ENCODE peak calls at places on chromosomes 6 and 20, in six cellular contexts. One of them, this sample, is unnamed.

GRCh38 chr6:154247119-154247814 is 109.3 kb downstream of the IPCEF1 start:
- DNase-seq in gastrocnemius medialis: no peak
- DNase-seq in IMR-90: no peak
- DNase-seq in neural progenitor cell: peak
- DNase-seq in psoas muscle: no peak
- DNase-seq in esophagus muscularis mucosa: no peak
- DNase-seq in this sample: no peak

GRCh38 chr20:62305765-62306431 is 3.1 kb downstream of the ADRM1 start:
- DNase-seq in neural progenitor cell: no peak
- DNase-seq in IMR-90: no peak
- DNase-seq in esophagus muscularis mucosa: no peak
- DNase-seq in psoas muscle: no peak
- DNase-seq in gastrocnemius medialis: no peak
- DNase-seq in this sample: no peak

GRCh38 chr6:878179-878578 is 185.2 kb upstream of the EXOC2 start:
- DNase-seq in IMR-90: no peak
- DNase-seq in psoas muscle: no peak
- DNase-seq in neural progenitor cell: no peak
- DNase-seq in gastrocnemius medialis: no peak
- DNase-seq in esophagus muscularis mucosa: no peak
- DNase-seq in this sample: no peak

GRCh38 chr20:63023836-63024571 is 17.2 kb upstream of the BHLHE23 start:
- DNase-seq in IMR-90: no peak
- DNase-seq in gastrocnemius medialis: no peak
- DNase-seq in psoas muscle: no peak
- DNase-seq in esophagus muscularis mucosa: no peak
- DNase-seq in neural progenitor cell: no peak
- DNase-seq in this sample: no peak

GRCh38 chr20:62065669-62066338 is at the start of gene TAF4:
- DNase-seq in psoas muscle: peak
- DNase-seq in neural progenitor cell: peak
- DNase-seq in esophagus muscularis mucosa: no peak
- DNase-seq in gastrocnemius medialis: peak
- DNase-seq in IMR-90: peak
- DNase-seq in this sample: peak

GRCh38 chr6:90184334-90185298 is 112.0 kb downstream of the BACH2 start:
- DNase-seq in gastrocnemius medialis: no peak
- DNase-seq in esophagus muscularis mucosa: no peak
- DNase-seq in IMR-90: peak
- DNase-seq in neural progenitor cell: no peak
- DNase-seq in psoas muscle: no peak
- DNase-seq in this sample: no peak

GRCh38 chr20:32524871-32525501 is 60.1 kb downstream of the NOL4L start:
- DNase-seq in neural progenitor cell: no peak
- DNase-seq in psoas muscle: peak
- DNase-seq in esophagus muscularis mucosa: no peak
- DNase-seq in IMR-90: no peak
- DNase-seq in gastrocnemius medialis: peak
- DNase-seq in this sample: peak

GRCh38 chr6:3867616-3868502 is 18.7 kb downstream of the FAM50B start:
- DNase-seq in neural progenitor cell: no peak
- DNase-seq in gastrocnemius medialis: no peak
- DNase-seq in esophagus muscularis mucosa: no peak
- DNase-seq in psoas muscle: no peak
- DNase-seq in IMR-90: peak
- DNase-seq in this sample: no peak

GRCh38 chr6:96725276-96725675 is 112.0 kb downstream of the GPR63 start:
- DNase-seq in esophagus muscularis mucosa: no peak
- DNase-seq in IMR-90: no peak
- DNase-seq in neural progenitor cell: no peak
- DNase-seq in psoas muscle: no peak
- DNase-seq in gastrocnemius medialis: no peak
- DNase-seq in this sample: no peak

GRCh38 chr20:23225407-23226060 is 125.1 kb upstream of the NXT1 start:
- DNase-seq in psoas muscle: peak
- DNase-seq in esophagus muscularis mucosa: peak
- DNase-seq in neural progenitor cell: no peak
- DNase-seq in gastrocnemius medialis: peak
- DNase-seq in IMR-90: peak
- DNase-seq in this sample: peak

GRCh38 chr6:3721810-3722209 is 29.7 kb downstream of the PXDC1 start:
- DNase-seq in gastrocnemius medialis: no peak
- DNase-seq in IMR-90: no peak
- DNase-seq in psoas muscle: no peak
- DNase-seq in esophagus muscularis mucosa: no peak
- DNase-seq in neural progenitor cell: no peak
- DNase-seq in this sample: no peak

GRCh38 chr6:1552296-1552761 is 57.4 kb upstream of the FOXC1 start:
- DNase-seq in IMR-90: peak
- DNase-seq in gastrocnemius medialis: peak
- DNase-seq in neural progenitor cell: peak
- DNase-seq in psoas muscle: no peak
- DNase-seq in esophagus muscularis mucosa: no peak
- DNase-seq in this sample: no peak

GRCh38 chr20:12605751-12606150 is 403.0 kb upstream of the SPTLC3 start:
- DNase-seq in psoas muscle: no peak
- DNase-seq in neural progenitor cell: no peak
- DNase-seq in esophagus muscularis mucosa: no peak
- DNase-seq in gastrocnemius medialis: no peak
- DNase-seq in IMR-90: no peak
- DNase-seq in this sample: no peak

GRCh38 chr20:58461899-58462298 is 53.3 kb downstream of the APCDD1L start:
- DNase-seq in esophagus muscularis mucosa: no peak
- DNase-seq in psoas muscle: no peak
- DNase-seq in gastrocnemius medialis: no peak
- DNase-seq in neural progenitor cell: no peak
- DNase-seq in IMR-90: no peak
- DNase-seq in this sample: no peak

GRCh38 chr6:41984623-41985022 is 43.0 kb upstream of the CCND3 start:
- DNase-seq in IMR-90: no peak
- DNase-seq in neural progenitor cell: no peak
- DNase-seq in esophagus muscularis mucosa: no peak
- DNase-seq in gastrocnemius medialis: no peak
- DNase-seq in psoas muscle: no peak
- DNase-seq in this sample: no peak

DNA sequence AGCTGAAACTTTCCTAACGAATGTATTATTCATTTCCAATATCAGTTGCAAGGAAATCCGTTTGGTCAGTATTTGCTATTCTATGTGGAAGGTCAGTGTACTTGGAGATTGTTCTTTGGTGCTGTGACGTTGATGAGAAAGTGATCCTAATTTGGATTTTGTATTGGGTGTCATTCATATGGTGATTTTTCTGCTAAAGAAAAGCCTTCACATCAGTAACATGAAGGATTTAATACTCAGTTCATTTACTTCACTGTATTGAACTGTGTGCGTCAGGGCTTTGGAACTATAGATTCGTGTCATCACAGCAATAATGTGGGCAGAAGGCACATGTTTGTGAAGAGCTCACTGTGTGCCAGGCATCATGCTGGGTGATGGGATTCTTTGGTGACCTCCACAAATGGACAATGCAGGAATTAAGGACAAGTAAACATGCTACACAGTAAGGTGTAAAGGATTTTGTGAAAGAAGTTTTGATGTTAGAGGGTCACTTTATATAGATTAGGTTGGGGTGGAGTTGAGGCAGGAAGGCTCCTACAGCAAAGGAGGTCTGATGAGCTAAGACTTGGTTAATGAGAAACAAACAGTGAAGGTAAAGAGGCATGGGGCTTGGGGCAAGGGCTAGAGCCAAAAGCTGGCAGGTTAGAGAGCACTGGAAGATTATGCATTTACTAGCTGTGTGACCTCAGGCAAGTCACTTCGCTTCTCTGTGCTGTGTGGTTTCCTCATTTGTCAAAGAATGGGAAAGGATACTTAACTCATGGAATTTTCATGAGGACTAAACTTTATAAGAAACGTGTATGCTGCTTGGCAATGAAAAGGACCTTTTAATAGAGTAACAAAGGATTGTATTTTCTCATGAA is 12.1 kb downstream of the ARID1B start:
- DNase-seq in neural progenitor cell: no peak
- DNase-seq in psoas muscle: no peak
- DNase-seq in IMR-90: no peak
- DNase-seq in esophagus muscularis mucosa: no peak
- DNase-seq in gastrocnemius medialis: no peak
- DNase-seq in this sample: no peak
- H3K27ac ChIP-seq in neural progenitor cell: no peak
- H3K27ac ChIP-seq in psoas muscle: no peak
- H3K27ac ChIP-seq in IMR-90: no peak
- H3K27ac ChIP-seq in esophagus muscularis mucosa: no peak
- H3K27ac ChIP-seq in gastrocnemius medialis: peak
- H3K27ac ChIP-seq in this sample: no peak

DNA sequence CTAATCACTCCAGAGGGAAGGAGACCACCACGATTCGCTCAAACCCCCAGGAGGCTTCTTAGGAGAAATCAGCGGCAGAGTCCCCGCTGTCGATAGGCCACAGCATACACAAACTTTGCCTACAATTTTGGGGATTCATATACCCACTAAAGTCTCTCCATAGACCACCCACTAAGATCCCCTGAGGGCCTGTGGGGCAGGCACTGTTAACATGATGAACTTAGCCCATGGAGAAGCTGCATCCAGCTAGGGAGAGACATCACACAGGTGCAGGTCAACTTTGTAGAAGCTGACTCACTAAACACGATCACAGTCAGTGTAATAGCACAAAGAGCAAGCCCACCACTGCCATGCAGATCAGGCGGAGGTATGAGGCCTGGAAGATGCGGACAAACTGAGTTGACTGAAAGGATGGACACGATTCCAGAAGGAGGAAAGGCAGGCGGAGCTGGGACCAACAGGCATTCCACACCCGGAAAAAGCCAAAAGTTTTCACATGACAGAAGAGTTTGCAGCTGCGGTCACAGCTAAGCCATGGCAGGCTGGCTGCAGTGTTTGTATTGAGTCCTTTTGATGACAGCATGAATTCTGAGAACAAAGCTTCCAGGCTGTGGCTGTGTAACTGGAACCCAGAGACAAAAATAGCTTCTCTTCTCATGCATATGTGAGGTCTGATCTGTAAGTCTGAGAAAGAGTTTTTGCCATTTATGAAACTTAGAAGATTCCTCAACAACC is 75.7 kb upstream of the QKI start:
- DNase-seq in psoas muscle: peak
- DNase-seq in esophagus muscularis mucosa: no peak
- DNase-seq in neural progenitor cell: peak
- DNase-seq in gastrocnemius medialis: peak
- DNase-seq in IMR-90: peak
- DNase-seq in this sample: no peak
- H3K4me3 ChIP-seq in psoas muscle: peak
- H3K4me3 ChIP-seq in esophagus muscularis mucosa: no peak
- H3K4me3 ChIP-seq in neural progenitor cell: no peak
- H3K4me3 ChIP-seq in gastrocnemius medialis: peak
- H3K4me3 ChIP-seq in IMR-90: no peak
- H3K4me3 ChIP-seq in this sample: no peak

DNA sequence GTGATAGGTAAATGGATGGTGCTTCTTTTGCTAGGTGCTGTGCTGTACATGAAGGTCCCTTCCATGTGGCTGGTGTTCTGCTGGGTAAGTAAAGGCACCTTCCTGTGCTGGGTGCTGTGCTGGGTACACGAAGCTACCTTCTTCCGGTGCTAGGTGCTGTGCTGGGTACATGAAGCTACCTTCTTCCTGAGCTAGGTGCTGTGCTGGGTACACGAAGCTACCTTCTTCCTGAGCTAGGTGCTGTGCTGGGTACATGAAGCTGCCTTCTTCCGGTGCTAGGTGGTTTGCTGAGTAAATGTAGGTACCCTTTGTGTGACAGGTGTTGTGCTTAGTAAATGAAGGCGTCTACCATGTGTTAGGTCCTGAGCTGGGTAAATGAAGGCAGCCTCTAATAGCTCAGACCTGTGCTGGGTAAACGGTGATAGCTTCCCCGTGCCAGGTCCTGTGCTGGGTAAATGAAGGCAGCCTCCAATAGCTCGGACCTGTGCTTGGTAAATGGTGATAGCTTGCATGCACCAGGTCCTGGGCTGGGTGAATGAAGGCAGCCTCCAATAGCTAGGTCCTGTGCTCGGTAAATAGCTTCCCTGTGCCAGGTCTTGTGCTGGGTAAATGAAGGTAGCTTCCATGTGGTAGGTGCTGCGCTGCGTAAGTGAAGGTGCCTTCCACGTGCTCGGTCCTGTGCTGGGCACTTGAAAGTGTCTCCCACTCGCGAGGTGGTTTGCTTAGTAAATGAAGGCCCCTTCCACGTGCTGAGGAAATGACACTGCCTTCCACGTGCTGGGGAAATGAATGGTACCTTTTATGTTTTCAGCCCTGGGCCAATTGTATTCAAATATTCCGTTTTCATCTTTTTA is 115.5 kb downstream of the ERMARD start:
- DNase-seq in esophagus muscularis mucosa: no peak
- DNase-seq in psoas muscle: no peak
- DNase-seq in gastrocnemius medialis: no peak
- DNase-seq in IMR-90: no peak
- DNase-seq in neural progenitor cell: no peak
- DNase-seq in this sample: peak
- H3K27ac ChIP-seq in esophagus muscularis mucosa: no peak
- H3K27ac ChIP-seq in psoas muscle: no peak
- H3K27ac ChIP-seq in gastrocnemius medialis: no peak
- H3K27ac ChIP-seq in IMR-90: no peak
- H3K27ac ChIP-seq in neural progenitor cell: no peak
- H3K27ac ChIP-seq in this sample: no peak

GRCh38 chr6:167828325-167828956 is 1.7 kb downstream of the AFDN start:
- DNase-seq in psoas muscle: no peak
- DNase-seq in neural progenitor cell: no peak
- DNase-seq in IMR-90: no peak
- DNase-seq in gastrocnemius medialis: no peak
- DNase-seq in esophagus muscularis mucosa: no peak
- DNase-seq in this sample: no peak

GRCh38 chr6:167825759-167826229 is 917 bp upstream of the AFDN start:
- DNase-seq in neural progenitor cell: peak
- DNase-seq in gastrocnemius medialis: peak
- DNase-seq in IMR-90: no peak
- DNase-seq in psoas muscle: peak
- DNase-seq in esophagus muscularis mucosa: no peak
- DNase-seq in this sample: peak

GRCh38 chr6:167826230-167827061 is at the start of gene AFDN:
- DNase-seq in neural progenitor cell: peak
- DNase-seq in gastrocnemius medialis: peak
- DNase-seq in esophagus muscularis mucosa: no peak
- DNase-seq in IMR-90: peak
- DNase-seq in psoas muscle: peak
- DNase-seq in this sample: peak

GRCh38 chr6:167827588-167828324 is 1.0 kb downstream of the AFDN start:
- DNase-seq in gastrocnemius medialis: peak
- DNase-seq in IMR-90: peak
- DNase-seq in psoas muscle: peak
- DNase-seq in esophagus muscularis mucosa: no peak
- DNase-seq in neural progenitor cell: peak
- DNase-seq in this sample: peak

DNA sequence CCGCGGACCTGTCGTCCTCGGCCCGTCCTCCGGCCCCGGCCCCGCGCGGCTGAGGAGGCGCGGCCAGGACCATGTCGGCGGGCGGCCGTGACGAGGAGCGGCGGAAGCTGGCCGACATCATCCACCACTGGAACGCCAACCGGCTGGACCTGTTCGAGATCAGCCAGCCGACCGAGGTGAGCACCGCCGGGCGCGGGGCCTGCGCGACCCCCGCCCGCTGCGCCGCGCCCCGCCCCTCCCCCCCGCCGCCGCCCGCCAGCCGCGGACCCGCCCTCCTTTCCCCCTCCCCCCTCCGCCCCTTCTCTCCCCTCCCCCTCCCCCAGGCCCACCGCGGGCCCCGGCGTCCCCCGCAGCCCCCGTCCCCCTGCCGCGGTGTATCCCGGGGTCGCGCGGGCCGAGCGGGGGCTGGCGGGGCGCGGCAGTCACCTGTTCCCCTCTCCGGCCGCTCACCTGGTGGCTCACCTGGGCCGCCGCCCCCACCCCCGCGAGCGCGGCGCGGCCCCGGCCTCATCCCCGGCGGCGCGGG is 414 bp downstream of the AFDN start:
- DNase-seq in neural progenitor cell: no peak
- DNase-seq in IMR-90: no peak
- DNase-seq in esophagus muscularis mucosa: no peak
- DNase-seq in psoas muscle: no peak
- DNase-seq in gastrocnemius medialis: no peak
- DNase-seq in this sample: peak
- H3K4me3 ChIP-seq in neural progenitor cell: peak
- H3K4me3 ChIP-seq in IMR-90: peak
- H3K4me3 ChIP-seq in esophagus muscularis mucosa: peak
- H3K4me3 ChIP-seq in psoas muscle: peak
- H3K4me3 ChIP-seq in gastrocnemius medialis: peak
- H3K4me3 ChIP-seq in this sample: peak